ENCODE peak calls at places on chromosome 14, in six cellular contexts. E is mesendoderm, X is mesenchymal stem cell, K is IMR-90, Q is trophoblast cell, F is H1. N is an unnamed sample.

GRCh38 chr14:36467332-36467731 is 52.7 kb downstream of the NKX2-1 start:
- DNase-seq in E (no peak), X (no peak), K (no peak), Q (no peak), F (no peak), N (no peak)

GRCh38 chr14:76463105-76463504 is 87.2 kb downstream of the ESRRB start:
- DNase-seq in E (no peak), X (no peak), K (no peak), Q (no peak), F (no peak), N (no peak)

GRCh38 chr14:54343276-54344121 is 53.3 kb upstream of the CDKN3 start:
- DNase-seq in E (no peak), X (no peak), K (no peak), Q (no peak), F (no peak), N (no peak)

GRCh38 chr14:97301931-97302559 is 504.9 kb downstream of the VRK1 start:
- DNase-seq in E (peak), X (no peak), K (no peak), Q (peak), F (no peak), N (no peak)

GRCh38 chr14:53090853-53091252 is 62.3 kb downstream of the DDHD1 start:
- DNase-seq in E (no peak), X (no peak), K (no peak), Q (no peak), F (no peak), N (no peak)

GRCh38 chr14:99430491-99430890 is 50.2 kb downstream of the SETD3 start:
- DNase-seq in E (peak), X (peak), K (no peak), Q (peak), F (no peak), N (no peak)

GRCh38 chr14:35807131-35807961 is 1.7 kb downstream of the RALGAPA1 start:
- DNase-seq in E (no peak), X (no peak), K (no peak), Q (peak), F (no peak), N (no peak)

GRCh38 chr14:59363545-59364226 is 101.5 kb downstream of the GPR135 start:
- DNase-seq in E (no peak), X (no peak), K (peak), Q (no peak), F (no peak), N (no peak)

GRCh38 chr14:100403802-100404201 is 80.7 kb downstream of the SLC25A47 start:
- DNase-seq in E (no peak), X (no peak), K (no peak), Q (no peak), F (no peak), N (no peak)

GRCh38 chr14:49582211-49582977 is 3.8 kb downstream of the RPS29 start:
- DNase-seq in E (no peak), X (no peak), K (no peak), Q (no peak), F (no peak), N (no peak)

GRCh38 chr14:49581961-49582210 is 4.3 kb downstream of the RPS29 start:
- DNase-seq in E (no peak), X (no peak), K (no peak), Q (no peak), F (no peak), N (no peak)

GRCh38 chr14:49581209-49581960 is 4.8 kb downstream of the RPS29 start:
- DNase-seq in E (no peak), X (no peak), K (no peak), Q (no peak), F (no peak), N (no peak)

GRCh38 chr14:49584058-49584457 is 2.1 kb downstream of the RPS29 start:
- DNase-seq in E (no peak), X (no peak), K (no peak), Q (no peak), F (no peak), N (no peak)

DNA sequence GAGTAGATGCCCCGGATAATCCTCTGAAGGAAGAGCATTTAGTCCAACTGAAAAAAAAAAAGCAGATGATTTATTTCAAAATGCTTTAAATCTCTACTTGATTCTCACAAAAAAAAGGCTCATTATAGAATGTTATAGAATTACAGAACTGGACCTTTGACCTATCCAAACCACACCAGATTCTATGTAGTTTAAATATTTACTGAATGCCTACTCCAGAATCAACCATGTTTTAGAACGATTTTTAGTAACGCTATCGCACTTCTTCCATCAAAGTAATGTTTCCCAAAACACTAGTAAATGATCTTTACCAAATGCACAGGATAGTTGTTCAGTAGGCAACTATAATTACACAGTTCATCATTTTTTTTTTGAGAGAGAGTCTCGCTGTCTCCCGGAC is 2.6 kb downstream of the RPS29 start:
- DNase-seq in E (no peak), X (peak), K (peak), Q (no peak), F (no peak), N (no peak)
- H3K4me3 ChIP-seq in E (no peak), X (no peak), K (peak), Q (no peak), F (peak), N (no peak)

GRCh38 chr14:20334017-20334416 is 938 bp upstream of the CCNB1IP1 start:
- DNase-seq in E (no peak), X (no peak), K (no peak), Q (no peak), F (no peak), N (no peak)

GRCh38 chr14:20329355-20329754 is 3.7 kb downstream of the CCNB1IP1 start:
- DNase-seq in E (no peak), X (no peak), K (no peak), Q (no peak), F (no peak), N (no peak)

GRCh38 chr14:20331048-20331613 is 1.9 kb downstream of the CCNB1IP1 start:
- DNase-seq in E (no peak), X (peak), K (no peak), Q (no peak), F (no peak), N (no peak)

GRCh38 chr14:20332386-20332945 is 613 bp downstream of the CCNB1IP1 start:
- DNase-seq in E (peak), X (peak), K (no peak), Q (peak), F (no peak), N (no peak)

DNA sequence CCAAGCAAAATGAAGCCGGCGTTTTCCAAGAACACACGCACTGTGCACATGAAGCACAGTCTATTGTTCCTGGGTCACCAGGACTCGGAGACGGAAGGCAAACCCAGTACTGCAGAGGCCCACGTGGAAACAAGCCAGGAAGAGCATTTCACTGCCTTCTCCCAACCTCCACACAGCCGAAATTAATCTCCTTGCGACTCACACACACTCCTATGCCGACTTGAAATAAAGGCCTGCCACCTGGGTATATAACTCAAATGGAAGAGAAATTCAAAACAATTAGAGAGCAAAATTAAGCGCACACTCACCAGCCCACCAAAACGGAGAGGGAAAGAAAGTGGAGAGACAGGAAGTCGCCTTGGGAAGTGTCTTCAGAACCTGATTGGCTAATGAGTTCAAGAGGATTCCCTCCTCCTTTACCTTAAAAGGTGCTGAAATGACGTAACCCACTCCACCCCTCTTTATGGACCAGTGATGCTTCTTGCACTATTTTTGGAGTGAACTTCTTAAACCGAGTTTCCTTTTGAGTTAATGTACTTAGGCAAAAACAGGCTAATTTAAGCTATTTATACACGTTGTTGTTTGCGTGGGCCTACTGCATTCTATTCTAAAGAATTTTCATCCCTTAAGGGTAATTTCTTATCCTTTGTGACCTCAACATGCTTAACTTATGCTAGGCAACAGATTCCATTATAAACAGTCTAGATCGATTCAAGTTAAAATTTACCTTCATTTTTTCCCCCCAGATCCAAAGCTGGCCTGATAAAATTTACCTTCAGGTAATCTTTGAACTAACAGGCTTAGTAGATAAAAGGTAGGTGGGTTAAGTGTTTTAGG is at the start of gene CCNB1IP1:
- DNase-seq in E (peak), X (peak), K (peak), Q (peak), F (peak), N (peak)
- H3K4ac ChIP-seq in E (peak), X (no peak), K (peak), Q (peak), F (no peak), N (no peak)

GRCh38 chr14:21308132-21308478 is 28.2 kb downstream of the RPGRIP1 start:
- DNase-seq in E (no peak), X (no peak), K (no peak), Q (no peak), F (no peak), N (no peak)
- H2BK5ac ChIP-seq in E (no peak), X (no peak), K (no peak), Q (no peak), F (peak), N (no peak)

GRCh38 chr14:34692348-34692747 is 22.0 kb downstream of the CFL2 start:
- DNase-seq in E (no peak), X (peak), K (no peak), Q (no peak), F (no peak), N (no peak)

GRCh38 chr14:34688470-34689206 is 25.8 kb downstream of the CFL2 start:
- DNase-seq in E (no peak), X (no peak), K (no peak), Q (no peak), F (no peak), N (no peak)

GRCh38 chr14:34692898-34693227 is 21.5 kb downstream of the CFL2 start:
- DNase-seq in E (no peak), X (no peak), K (no peak), Q (no peak), F (no peak), N (no peak)

GRCh38 chr14:34691173-34691572 is 23.2 kb downstream of the CFL2 start:
- DNase-seq in E (no peak), X (no peak), K (no peak), Q (peak), F (no peak), N (no peak)

GRCh38 chr14:34693228-34693939 is 21.0 kb downstream of the CFL2 start:
- DNase-seq in E (peak), X (no peak), K (no peak), Q (peak), F (peak), N (no peak)
- H3K4me3 ChIP-seq in E (no peak), X (no peak), K (no peak), Q (no peak), F (no peak), N (no peak)

GRCh38 chr14:68795602-68796417 is 2.9 kb upstream of the ZFP36L1 start:
- DNase-seq in E (peak), X (peak), K (peak), Q (peak), F (peak), N (no peak)

GRCh38 chr14:68794856-68795601 is 2.2 kb upstream of the ZFP36L1 start:
- DNase-seq in E (peak), X (peak), K (peak), Q (peak), F (no peak), N (no peak)

GRCh38 chr14:68792830-68793733 is at the start of gene ZFP36L1:
- DNase-seq in E (peak), X (peak), K (peak), Q (peak), F (peak), N (peak)

GRCh38 chr14:68793734-68794129 is 865 bp upstream of the ZFP36L1 start:
- DNase-seq in E (no peak), X (no peak), K (no peak), Q (no peak), F (no peak), N (no peak)

DNA sequence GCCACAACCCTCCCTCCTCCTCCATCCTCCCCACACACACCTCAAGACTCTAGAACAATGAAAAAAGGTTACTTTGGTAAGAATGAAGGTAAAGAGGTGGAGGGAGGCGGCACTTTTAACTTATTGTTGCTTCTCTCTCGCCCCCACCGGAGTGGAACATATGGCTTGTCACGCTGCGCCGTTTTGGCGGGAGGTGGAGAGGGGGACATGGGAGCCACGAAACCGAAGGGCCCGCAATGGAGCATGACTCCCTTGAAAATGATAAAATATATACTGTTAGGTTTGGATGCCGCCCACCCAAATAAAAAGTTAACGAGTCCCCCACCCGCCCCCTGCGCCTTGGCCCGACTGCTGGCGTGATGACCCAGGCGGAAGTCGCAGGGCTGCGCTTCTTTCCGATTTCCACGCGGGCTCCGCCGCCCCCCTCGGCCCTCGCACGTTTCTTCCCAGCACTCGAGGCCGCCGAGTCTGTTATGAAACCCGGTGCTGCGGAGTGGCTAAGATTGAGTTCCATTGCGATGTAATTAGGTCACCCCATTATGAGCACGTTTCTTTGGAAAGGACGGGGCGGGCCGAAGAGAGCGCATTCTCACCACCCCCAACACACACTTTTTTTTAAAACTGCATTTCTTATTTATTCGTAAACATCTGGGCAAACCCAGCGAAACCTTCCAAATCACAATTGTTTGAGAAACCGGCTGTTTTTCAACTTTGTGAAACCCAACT is 1.4 kb upstream of the ZFP36L1 start:
- DNase-seq in E (peak), X (peak), K (peak), Q (peak), F (no peak), N (no peak)
- H3K4ac ChIP-seq in E (peak), X (peak), K (peak), Q (peak), F (peak), N (no peak)

DNA sequence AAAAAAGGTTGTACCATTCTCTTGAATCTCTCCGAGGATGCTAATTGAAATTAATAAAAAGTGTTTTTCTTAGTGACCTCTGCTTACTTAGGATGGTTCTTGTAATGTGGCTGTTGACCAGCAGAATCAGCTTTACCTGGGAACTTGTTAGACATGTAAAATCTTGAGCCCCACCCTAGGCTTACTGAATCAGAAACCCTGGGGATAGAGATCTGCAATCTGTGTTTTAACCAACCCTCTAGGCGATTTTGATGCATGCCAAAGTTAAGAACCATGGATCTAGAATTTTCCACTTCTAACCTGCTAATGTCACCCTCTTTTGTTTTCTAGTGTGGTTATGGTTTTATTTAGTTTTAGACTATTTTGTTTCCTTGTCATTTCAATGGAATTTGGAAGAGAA is 6.4 kb downstream of the NUBPL start:
- DNase-seq in E (peak), X (no peak), K (peak), Q (peak), F (no peak), N (no peak)
- H2BK5ac ChIP-seq in E (no peak), X (no peak), K (peak), Q (no peak), F (no peak), N (no peak)

N was measured in neuronal stem cell.